ENCODE peak calls at places on chromosomes 3 and 15, in ten cellular contexts. E is HFF-Myc; Z is AG04449; J is cardiac muscle cell; T is sigmoid colon; I is colonic mucosa; O is omental fat pad; C is HFFc6; K is ascending aorta; A is CD8-positive, alpha-beta T cell. M is an unnamed sample.

GRCh38 chr3:134039161-134039862 is 9.6 kb upstream of the SLCO2A1 start:
- DNase-seq in E (no peak), Z (no peak), J (peak; percentile 28), T (peak; percentile 34), I (peak; percentile 87), O (no peak), C (no peak), K (no peak), A (no peak), M (no peak)

GRCh38 chr15:99717129-99718024 is 15.9 kb downstream of the LYSMD4 start:
- DNase-seq in E (no peak), Z (no peak), J (peak; percentile 35), T (no peak), I (no peak), O (no peak), C (no peak), K (no peak), A (no peak), M (no peak)

GRCh38 chr3:48414376-48415250 is 15.3 kb downstream of the PLXNB1 start:
- DNase-seq in E (no peak), Z (no peak), J (no peak), T (peak; percentile 81), I (no peak), O (no peak), C (no peak), K (no peak), A (no peak), M (no peak)

GRCh38 chr3:24101676-24102168 is 156.6 kb downstream of the NR1D2 start:
- DNase-seq in E (no peak), Z (no peak), J (no peak), T (no peak), I (no peak), O (no peak), C (no peak), K (no peak), A (no peak), M (no peak)

GRCh38 chr3:126358038-126358815 is 1.0 kb upstream of the KLF15 start:
- DNase-seq in E (no peak), Z (no peak), J (no peak), T (peak; percentile 81), I (no peak), O (no peak), C (no peak), K (peak; percentile 73), A (no peak), M (no peak)

GRCh38 chr3:16663852-16664712 is 58.9 kb upstream of the DAZL start:
- DNase-seq in E (no peak), Z (no peak), J (no peak), T (no peak), I (no peak), O (no peak), C (no peak), K (no peak), A (no peak), M (no peak)

GRCh38 chr15:59339252-59339672 is 33.4 kb downstream of the MYO1E start:
- DNase-seq in E (no peak), Z (peak; percentile 44), J (no peak), T (no peak), I (no peak), O (no peak), C (peak; percentile 64), K (no peak), A (no peak), M (no peak)

GRCh38 chr15:69154684-69155083 is 5.8 kb upstream of the GLCE start:
- DNase-seq in E (peak; percentile 24), Z (peak; percentile 46), J (no peak), T (no peak), I (no peak), O (no peak), C (peak; percentile 74), K (no peak), A (no peak), M (no peak)

GRCh38 chr3:188594137-188594536 is 440.2 kb downstream of the LPP start:
- DNase-seq in E (peak; percentile 49), Z (peak; percentile 89), J (no peak), T (no peak), I (no peak), O (no peak), C (peak; percentile 91), K (peak; percentile 76), A (no peak), M (no peak)

GRCh38 chr3:21722301-21722700 is 28.7 kb downstream of the ZNF385D start:
- DNase-seq in E (no peak), Z (no peak), J (no peak), T (no peak), I (no peak), O (no peak), C (no peak), K (no peak), A (no peak), M (no peak)

GRCh38 chr3:189137416-189137815 is 34.4 kb upstream of the TPRG1 start:
- DNase-seq in E (no peak), Z (no peak), J (no peak), T (no peak), I (no peak), O (no peak), C (no peak), K (no peak), A (no peak), M (no peak)

DNA sequence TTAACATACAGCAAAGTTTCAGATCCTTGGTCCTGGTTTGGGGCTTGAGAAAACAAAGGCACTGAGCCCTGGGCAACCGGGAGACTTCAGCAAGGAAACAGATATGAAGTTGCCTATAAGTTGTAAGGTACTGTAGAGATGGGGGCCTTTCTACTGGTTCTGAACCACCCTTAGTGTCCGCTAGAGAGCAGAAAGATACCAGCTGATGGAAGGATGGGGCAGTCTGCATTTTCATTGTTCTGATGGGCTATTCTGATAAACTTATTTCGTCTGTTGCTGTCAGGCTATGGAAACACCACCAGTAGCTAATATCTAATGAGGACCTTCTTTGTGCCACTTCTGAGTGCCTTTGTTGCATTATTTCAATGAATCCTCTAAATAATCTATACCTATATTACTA is 38.7 kb downstream of the FGD5 start:
- DNase-seq in E (no peak), Z (no peak), J (no peak), T (no peak), I (no peak), O (no peak), C (no peak), K (no peak), A (no peak), M (no peak)
- TF ChIP-seq CTCF in E (no peak), Z (no peak), J (no peak), T (no peak), I (peak; percentile 20), O (no peak), C (no peak), K (no peak), A (no peak), M (no peak)

GRCh38 chr15:64356443-64357040 is 569 bp upstream of the CSNK1G1 start:
- DNase-seq in E (peak; percentile 70), Z (peak; percentile 52), J (no peak), T (no peak), I (no peak), O (no peak), C (peak; percentile 86), K (no peak), A (no peak), M (no peak)
- TF ChIP-seq CTCF in E (no peak), Z (peak; percentile 21), J (peak; percentile 46), T (no peak), I (peak; percentile 14), O (peak; percentile 6), C (peak; percentile 81), K (peak; percentile 40), A (peak; percentile 43), M (peak; percentile 40)

GRCh38 chr3:9196009-9196408 is 53.4 kb downstream of the SRGAP3 start:
- DNase-seq in E (no peak), Z (no peak), J (peak; percentile 7), T (peak; percentile 32), I (no peak), O (no peak), C (no peak), K (no peak), A (no peak), M (no peak)

GRCh38 chr3:9194509-9195184 is 54.8 kb downstream of the SRGAP3 start:
- DNase-seq in E (no peak), Z (no peak), J (no peak), T (peak; percentile 37), I (peak; percentile 44), O (no peak), C (no peak), K (no peak), A (no peak), M (no peak)

GRCh38 chr3:9193211-9193610 is 56.2 kb downstream of the SRGAP3 start:
- DNase-seq in E (no peak), Z (no peak), J (no peak), T (peak; percentile 0), I (no peak), O (no peak), C (no peak), K (no peak), A (no peak), M (no peak)

GRCh38 chr3:9193633-9194032 is 55.8 kb downstream of the SRGAP3 start:
- DNase-seq in E (no peak), Z (no peak), J (no peak), T (peak; percentile 56), I (no peak), O (no peak), C (no peak), K (no peak), A (no peak), M (no peak)

GRCh38 chr3:9195390-9195789 is 54.1 kb downstream of the SRGAP3 start:
- DNase-seq in E (no peak), Z (no peak), J (no peak), T (peak; percentile 26), I (no peak), O (no peak), C (no peak), K (no peak), A (no peak), M (no peak)
- TF ChIP-seq CTCF in E (no peak), Z (no peak), J (no peak), T (no peak), I (no peak), O (no peak), C (no peak), K (no peak), A (no peak), M (no peak)

GRCh38 chr3:120795959-120796358 is 53.4 kb downstream of the GTF2E1 start:
- DNase-seq in E (no peak), Z (no peak), J (no peak), T (no peak), I (peak; percentile 23), O (no peak), C (no peak), K (no peak), A (no peak), M (no peak)

GRCh38 chr3:120791010-120791409 is 48.5 kb downstream of the GTF2E1 start:
- DNase-seq in E (no peak), Z (no peak), J (no peak), T (no peak), I (no peak), O (no peak), C (no peak), K (no peak), A (no peak), M (no peak)

GRCh38 chr3:120793601-120794000 is 51.1 kb downstream of the GTF2E1 start:
- DNase-seq in E (no peak), Z (no peak), J (no peak), T (no peak), I (no peak), O (no peak), C (peak; percentile 57), K (no peak), A (no peak), M (no peak)

GRCh38 chr3:120795017-120795648 is 52.6 kb downstream of the GTF2E1 start:
- DNase-seq in E (peak; percentile 55), Z (no peak), J (peak; percentile 90), T (peak; percentile 80), I (peak; percentile 80), O (peak; percentile 98), C (peak; percentile 84), K (peak; percentile 78), A (peak; percentile 71), M (peak; percentile 68)

GRCh38 chr3:120791958-120792357 is 49.4 kb downstream of the GTF2E1 start:
- DNase-seq in E (no peak), Z (no peak), J (no peak), T (no peak), I (no peak), O (no peak), C (peak; percentile 71), K (no peak), A (no peak), M (no peak)
- TF ChIP-seq CTCF in E (no peak), Z (no peak), J (no peak), T (no peak), I (no peak), O (no peak), C (peak; percentile 17), K (no peak), A (no peak), M (no peak)

M was measured in natural killer cell.